ENCODE peak calls at places on chromosomes 13 and 19, in six cellular contexts. K is AG09309, C is AG10803, E is esophagus squamous epithelium, B is tibial nerve, Z is heart left ventricle. J is an unnamed sample.
A peak's percentile ranks its signal among the peaks of the same experiment; 100 is the strongest.

GRCh38 chr13:28120317-28120716 is 18.0 kb upstream of the PAN3 start:
- DNase-seq in K (no peak), C (no peak), E (no peak), B (no peak), Z (no peak), J (no peak)

GRCh38 chr19:13103961-13104847 is 1.5 kb upstream of the LYL1 start:
- DNase-seq in K (no peak), C (no peak), E (peak; percentile 57), B (no peak), Z (peak; percentile 89), J (no peak)

GRCh38 chr13:87444135-87444534 is 227.0 kb upstream of the SLITRK5 start:
- DNase-seq in K (no peak), C (no peak), E (no peak), B (no peak), Z (no peak), J (no peak)

GRCh38 chr19:45251452-45252354 is 632 bp downstream of the MARK4 start:
- DNase-seq in K (no peak), C (peak; percentile 21), E (no peak), B (no peak), Z (no peak), J (no peak)

GRCh38 chr19:3671680-3672574 is 28.3 kb downstream of the PIP5K1C start:
- DNase-seq in K (no peak), C (no peak), E (no peak), B (no peak), Z (no peak), J (no peak)

GRCh38 chr13:79799049-79799448 is 318.1 kb downstream of the NDFIP2 start:
- DNase-seq in K (no peak), C (peak; percentile 36), E (no peak), B (no peak), Z (no peak), J (no peak)

GRCh38 chr19:55149078-55150003 is at the start of gene TNNT1:
- DNase-seq in K (no peak), C (no peak), E (no peak), B (no peak), Z (peak; percentile 53), J (no peak)

GRCh38 chr13:99312493-99312883 is 5.3 kb upstream of the GPR183 start:
- DNase-seq in K (peak; percentile 98), C (peak; percentile 100), E (peak; percentile 23), B (peak; percentile 59), Z (peak; percentile 75), J (no peak)

GRCh38 chr19:53908106-53908932 is 759 bp upstream of the CACNG7 start:
- DNase-seq in K (no peak), C (peak; percentile 24), E (no peak), B (no peak), Z (peak; percentile 40), J (peak; percentile 13)

GRCh38 chr13:44936246-44936645 is 53.0 kb downstream of the NUFIP1 start:
- DNase-seq in K (no peak), C (no peak), E (no peak), B (no peak), Z (no peak), J (no peak)

GRCh38 chr19:43318203-43318602 is 35.3 kb upstream of the CD177 start:
- DNase-seq in K (no peak), C (no peak), E (no peak), B (no peak), Z (no peak), J (no peak)

GRCh38 chr19:33300016-33300981 is 2.0 kb downstream of the CEBPA start:
- DNase-seq in K (no peak), C (peak; percentile 12), E (no peak), B (no peak), Z (no peak), J (no peak)

GRCh38 chr19:54137913-54138776 is 583 bp downstream of the CNOT3 start:
- DNase-seq in K (no peak), C (no peak), E (no peak), B (no peak), Z (no peak), J (no peak)

GRCh38 chr19:4399871-4400768 is at the start of gene SH3GL1:
- DNase-seq in K (peak; percentile 53), C (peak; percentile 87), E (peak; percentile 73), B (peak; percentile 84), Z (peak; percentile 93), J (peak; percentile 81)

GRCh38 chr13:110319774-110320509 is 12.9 kb downstream of the COL4A2 start:
- DNase-seq in K (no peak), C (peak; percentile 77), E (no peak), B (no peak), Z (no peak), J (no peak)

GRCh38 chr19:3771033-3771905 is 759 bp downstream of the RAX2 start:
- DNase-seq in K (no peak), C (no peak), E (no peak), B (no peak), Z (no peak), J (no peak)

GRCh38 chr13:45718992-45719391 is 16.9 kb downstream of the CBY2 start:
- DNase-seq in K (peak; percentile 31), C (peak; percentile 48), E (no peak), B (no peak), Z (no peak), J (no peak)

GRCh38 chr19:47243364-47243775 is 12.4 kb upstream of the BBC3 start:
- DNase-seq in K (no peak), C (peak; percentile 30), E (no peak), B (no peak), Z (no peak), J (no peak)

GRCh38 chr13:87147076-87147475 is 524.1 kb upstream of the SLITRK5 start:
- DNase-seq in K (no peak), C (peak; percentile 59), E (no peak), B (no peak), Z (no peak), J (no peak)

GRCh38 chr13:109026266-109026665 is 396.9 kb downstream of the MYO16 start:
- DNase-seq in K (no peak), C (no peak), E (no peak), B (no peak), Z (no peak), J (no peak)

GRCh38 chr19:808176-808741 is 11.0 kb downstream of the PTBP1 start:
- DNase-seq in K (no peak), C (no peak), E (no peak), B (no peak), Z (no peak), J (no peak)

GRCh38 chr19:46368116-46368515 is 21.2 kb downstream of the PPP5C start:
- DNase-seq in K (no peak), C (no peak), E (no peak), B (no peak), Z (no peak), J (no peak)

GRCh38 chr19:44720945-44721344 is 22.0 kb downstream of the CEACAM16 start:
- DNase-seq in K (no peak), C (no peak), E (no peak), B (no peak), Z (no peak), J (no peak)

GRCh38 chr19:49712397-49712859 is 21.5 kb downstream of the CPT1C start:
- DNase-seq in K (no peak), C (peak; percentile 79), E (no peak), B (no peak), Z (peak; percentile 59), J (no peak)

GRCh38 chr13:60112771-60113170 is 51.0 kb downstream of the DIAPH3 start:
- DNase-seq in K (no peak), C (peak; percentile 40), E (no peak), B (no peak), Z (no peak), J (no peak)

GRCh38 chr13:113991191-113991669 is 17.4 kb upstream of the C13orf46 start:
- DNase-seq in K (no peak), C (no peak), E (no peak), B (no peak), Z (peak; percentile 29), J (no peak)

DNA sequence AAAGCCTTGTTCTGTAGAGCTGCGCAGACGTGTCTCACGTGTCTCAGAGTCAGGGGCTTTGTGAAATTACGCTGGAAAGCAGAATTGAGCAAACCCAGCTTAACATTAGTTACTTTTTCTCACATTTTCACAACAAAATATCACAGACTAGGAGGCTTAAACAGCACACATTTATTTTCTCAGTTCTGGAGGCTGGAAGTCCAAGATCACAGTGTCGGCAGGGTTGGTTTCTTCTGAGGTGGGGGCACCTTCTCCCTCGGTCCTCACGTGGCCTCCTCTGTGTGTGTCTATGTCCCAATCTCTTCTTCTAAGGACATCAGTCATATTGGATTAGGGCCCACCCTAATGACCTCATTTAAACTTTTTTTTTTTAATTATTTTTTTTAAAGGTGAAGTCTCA is 4.7 kb upstream of the EIF3G start:
- DNase-seq in K (no peak), C (no peak), E (no peak), B (no peak), Z (no peak), J (no peak)
- H3K4me3 ChIP-seq in K (no peak overlapping the region), C (no peak overlapping the region), E (no peak overlapping the region), B (no peak overlapping the region), Z (no peak overlapping the region), J (no peak overlapping the region)

DNA sequence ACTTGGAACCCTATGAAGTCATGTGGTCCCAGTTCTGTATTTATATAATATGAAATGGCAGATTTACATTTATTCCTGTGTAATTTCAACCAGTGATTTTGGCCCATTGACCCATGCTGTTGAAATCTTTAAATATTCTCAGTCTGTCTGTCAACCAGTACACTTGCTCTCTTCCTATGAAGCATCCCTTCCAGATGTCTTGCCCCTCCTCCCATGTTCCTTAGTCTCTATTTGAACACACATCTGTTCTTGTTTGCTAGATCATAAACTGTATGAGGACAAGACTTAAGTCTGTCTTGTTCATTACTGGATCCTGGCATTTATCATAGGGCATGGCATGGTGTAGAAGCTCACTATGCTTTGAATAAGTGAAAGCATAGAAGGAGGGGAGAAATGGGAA is 35.0 kb downstream of the STARD13 start:
- DNase-seq in K (no peak), C (peak; percentile 67), E (no peak), B (no peak), Z (no peak), J (no peak)
- TF ChIP-seq CTCF in K (no peak), C (no peak), E (no peak), B (no peak), Z (no peak), J (no peak)

DNA sequence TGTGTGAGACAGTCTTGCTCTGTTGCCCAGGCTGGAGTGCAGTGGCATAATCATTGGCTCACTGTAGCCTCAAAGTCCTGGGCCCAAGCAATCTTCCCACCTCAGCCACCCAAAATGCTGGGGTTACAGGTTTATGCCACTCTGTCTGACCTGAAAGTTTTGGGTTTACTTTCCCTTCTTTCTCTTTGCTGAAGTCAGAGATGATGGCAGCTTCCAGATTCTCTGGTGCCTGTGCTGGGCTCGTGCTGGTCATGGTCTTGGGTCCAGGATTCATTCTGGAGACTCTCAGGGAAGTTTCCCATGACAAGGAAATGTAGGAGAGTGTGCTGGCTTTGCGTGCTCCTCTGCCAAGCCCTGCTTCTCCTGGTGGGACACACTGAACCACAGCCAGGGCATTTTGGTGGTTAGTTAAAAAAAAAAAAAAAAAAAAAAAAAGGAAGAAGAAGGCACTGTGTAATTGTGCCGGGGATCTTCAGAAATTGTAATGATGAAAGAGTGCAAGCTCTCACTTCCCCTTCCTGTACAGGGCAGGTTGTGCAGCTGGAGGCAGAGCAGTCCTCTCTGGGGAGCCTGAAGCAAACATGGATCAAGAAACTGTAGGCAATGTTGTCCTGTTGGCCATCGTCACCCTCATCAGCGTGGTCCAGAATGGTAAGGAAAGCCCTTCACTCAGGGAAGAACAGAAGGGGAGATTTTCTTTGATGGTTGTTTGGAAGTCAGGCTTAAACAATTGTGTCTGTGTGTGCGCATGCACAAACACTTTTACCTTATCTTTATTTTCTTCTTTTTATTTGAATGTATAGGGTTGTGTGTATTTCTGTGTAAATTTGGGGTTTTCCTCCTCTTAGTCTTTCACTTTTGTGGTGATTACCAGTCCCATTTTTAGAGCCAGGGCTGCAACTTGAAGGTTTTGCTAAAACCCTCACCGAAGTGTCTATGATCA is at the start of gene ALOX5AP:
- DNase-seq in K (no peak), C (no peak), E (no peak), B (no peak), Z (no peak), J (no peak)
- H3K4me3 ChIP-seq in K (no peak within 1 kb of the TSS), C (no peak within 1 kb of the TSS), E (no peak within 1 kb of the TSS), B (peak within 1 kb of the TSS; percentile 36), Z (peak within 1 kb of the TSS; percentile 54), J (no peak within 1 kb of the TSS)

GRCh38 chr19:2096543-2097329 is at the start of gene IZUMO4:
- DNase-seq in K (peak; percentile 79), C (peak; percentile 95), E (peak; percentile 88), B (peak; percentile 98), Z (peak; percentile 99), J (peak; percentile 92)
- TF ChIP-seq CTCF in K (peak; percentile 39), C (peak; percentile 45), E (peak; percentile 13), B (peak; percentile 46), Z (peak; percentile 43), J (peak; percentile 40)

J was measured in AG04450.